ENCODE peak calls at places on chromosomes 11 and 22, in seven cellular contexts. K, B, U, M, J, A and R are unnamed samples.

GRCh38 chr11:124071622-124071948 is 30.5 kb upstream of the OR10G7 start:
- DNase-seq in J (no peak), U (no peak), M (no peak), B (no peak), A (no peak), K (no peak), R (no peak)

GRCh38 chr11:35116762-35117588 is 22.0 kb upstream of the CD44 start:
- DNase-seq in A (peak), J (no peak), K (no peak), B (no peak), M (no peak), U (no peak), R (no peak)

GRCh38 chr11:41222236-41222635 is 237.2 kb downstream of the LRRC4C start:
- DNase-seq in K (no peak), B (no peak), U (no peak), A (no peak), J (no peak), M (no peak), R (no peak)

GRCh38 chr11:18132341-18132740 is at the start of gene MRGPRX3:
- DNase-seq in A (no peak), K (no peak), J (no peak), U (no peak), M (no peak), B (no peak), R (no peak)

GRCh38 chr22:39275814-39276443 is 31.1 kb upstream of the PDGFB start:
- DNase-seq in K (peak), J (no peak), M (no peak), U (no peak), A (no peak), B (no peak), R (no peak)

GRCh38 chr22:26535499-26535898 is 23.2 kb upstream of the TFIP11 start:
- DNase-seq in A (no peak), M (no peak), U (peak), K (no peak), J (no peak), B (no peak), R (no peak)

GRCh38 chr11:64250875-64251721 is at the start of gene PLCB3:
- DNase-seq in K (peak), M (peak), U (peak), B (no peak), J (peak), A (peak), R (peak)

GRCh38 chr22:44274918-44275665 is 37.7 kb downstream of the SHISAL1 start:
- DNase-seq in J (no peak), U (no peak), K (peak), B (no peak), M (no peak), A (no peak), R (no peak)

GRCh38 chr11:69436041-69436982 is 45.2 kb upstream of the LINC01488 start:
- DNase-seq in K (no peak), B (no peak), J (no peak), U (no peak), M (no peak), A (no peak), R (no peak)

GRCh38 chr11:75635009-75635909 is 33.6 kb downstream of the MAP6 start:
- DNase-seq in M (no peak), J (no peak), A (peak), U (no peak), B (peak), K (no peak), R (no peak)

GRCh38 chr11:123441161-123441560 is 11.1 kb downstream of the GRAMD1B start:
- DNase-seq in A (no peak), U (no peak), B (no peak), J (no peak), K (no peak), M (no peak), R (no peak)

GRCh38 chr22:42294034-42294985 is 23.9 kb upstream of the TCF20 start:
- DNase-seq in A (peak), M (peak), J (peak), K (peak), B (peak), U (no peak), R (peak)

GRCh38 chr22:31897842-31898241 is 46.5 kb upstream of the YWHAH start:
- DNase-seq in B (no peak), M (no peak), J (no peak), K (no peak), A (no peak), U (no peak), R (no peak)

GRCh38 chr22:17436981-17437410 is 67.7 kb downstream of the CECR2 start:
- DNase-seq in M (no peak), A (no peak), B (no peak), U (no peak), J (no peak), K (peak), R (no peak)

GRCh38 chr22:22887621-22888503 is at the start of gene IGLL5:
- DNase-seq in U (no peak), K (peak), J (no peak), A (no peak), B (no peak), M (no peak), R (no peak)

GRCh38 chr11:110918351-110918750 is 206.1 kb upstream of the ARHGAP20 start:
- DNase-seq in J (no peak), B (no peak), A (no peak), U (no peak), K (no peak), M (no peak), R (no peak)

GRCh38 chr22:38413085-38414008 is 41.7 kb downstream of the KCNJ4 start:
- DNase-seq in M (no peak), U (no peak), A (peak), J (no peak), K (no peak), B (no peak), R (no peak)

GRCh38 chr11:60952742-60953170 is 780 bp upstream of the SLC15A3 start:
- DNase-seq in U (no peak), B (no peak), M (no peak), J (no peak), A (no peak), K (no peak), R (no peak)

GRCh38 chr22:32413715-32414114 is 1.7 kb upstream of the RTCB start:
- DNase-seq in U (peak), B (peak), K (peak), A (no peak), M (no peak), J (no peak), R (no peak)

GRCh38 chr11:70768346-70769095 is 370.2 kb downstream of the CTTN start:
- DNase-seq in A (no peak), B (no peak), J (no peak), K (no peak), M (no peak), U (no peak), R (no peak)

GRCh38 chr22:27918351-27919221 is 470 bp downstream of the PITPNB start:
- DNase-seq in B (peak), K (peak), M (peak), A (peak), J (no peak), U (peak), R (peak)

GRCh38 chr22:47175761-47176359 is 413.4 kb downstream of the TBC1D22A start:
- DNase-seq in U (no peak), K (no peak), B (no peak), A (no peak), M (no peak), J (no peak), R (no peak)

GRCh38 chr22:45642966-45643365 is 28.7 kb upstream of the ATXN10 start:
- DNase-seq in M (no peak), B (no peak), J (no peak), A (no peak), U (no peak), K (no peak), R (no peak)

GRCh38 chr11:18737642-18738041 is 11.7 kb upstream of the IGSF22 start:
- DNase-seq in B (no peak), A (no peak), U (no peak), J (no peak), M (no peak), K (no peak), R (no peak)

GRCh38 chr11:35373284-35373933 is 45.9 kb downstream of the SLC1A2 start:
- DNase-seq in M (no peak), U (no peak), K (no peak), J (no peak), A (no peak), B (no peak), R (no peak)

GRCh38 chr11:119741369-119742262 is 12.6 kb upstream of the NECTIN1 start:
- DNase-seq in J (no peak), M (peak), B (no peak), U (peak), A (peak), K (peak), R (peak)

GRCh38 chr11:3095712-3096361 is 38.6 kb upstream of the CARS1 start:
- DNase-seq in J (no peak), B (peak), K (peak), M (no peak), A (no peak), U (no peak), R (no peak)

GRCh38 chr22:19448076-19448607 is 631 bp upstream of the C22orf39 start:
- DNase-seq in J (peak), B (peak), K (peak), U (peak), A (no peak), M (peak), R (peak)

GRCh38 chr11:70095541-70096252 is 17.6 kb downstream of the ANO1 start:
- DNase-seq in B (no peak), K (no peak), M (no peak), J (no peak), U (no peak), A (no peak), R (no peak)

GRCh38 chr22:26624788-26625187 is 3.0 kb downstream of the CRYBA4 start:
- DNase-seq in U (no peak), B (no peak), K (peak), M (no peak), A (no peak), J (no peak), R (no peak)

GRCh38 chr22:49052023-49052538 is 775.6 kb downstream of the BRD1 start:
- DNase-seq in A (no peak), K (peak), J (no peak), U (peak), B (no peak), M (peak), R (no peak)

GRCh38 chr11:70522613-70523311 is 124.4 kb downstream of the CTTN start:
- DNase-seq in J (no peak), B (no peak), M (no peak), K (peak), A (no peak), U (no peak), R (no peak)

GRCh38 chr11:30635401-30635989 is 49.3 kb upstream of the MPPED2 start:
- DNase-seq in A (no peak), M (no peak), J (no peak), U (no peak), B (peak), K (peak), R (no peak)

GRCh38 chr22:19632671-19633148 is 81.6 kb upstream of the SEPTIN5 start:
- DNase-seq in K (peak), M (no peak), A (no peak), B (no peak), U (no peak), J (no peak), R (no peak)